ENCODE peak calls at places on chromosomes 13 and 19, in ten cellular contexts. E is left ventricle myocardium inferior, O is heart left ventricle, T is tibial nerve, N is fibroblast of lung, A is colonic mucosa, M is astrocyte of the spinal cord, H is hepatocyte, U is psoas muscle, L is lung. R is an unnamed sample.

GRCh38 chr13:51317262-51317661 is 22.2 kb upstream of the SERPINE3 start:
- DNase-seq in E (no peak), O (no peak), T (no peak), N (peak; percentile 10), A (no peak), M (peak; percentile 81), H (no peak), U (no peak), L (no peak), R (no peak)

GRCh38 chr19:54029930-54030490 is 33.7 kb downstream of the VSTM1 start:
- DNase-seq in E (peak; percentile 31), O (no peak), T (peak; percentile 22), N (peak; percentile 58), A (peak; percentile 62), M (peak; percentile 59), H (peak; percentile 80), U (peak; percentile 25), L (peak; percentile 38), R (peak; percentile 62)

GRCh38 chr19:10430505-10431253 is 10.3 kb downstream of the PDE4A start:
- DNase-seq in E (peak; percentile 72), O (peak; percentile 73), T (no peak), N (peak; percentile 43), A (peak; percentile 68), M (no peak), H (peak; percentile 74), U (peak; percentile 79), L (peak; percentile 60), R (no peak)

GRCh38 chr19:33805840-33806433 is 9.3 kb downstream of the KCTD15 start:
- DNase-seq in E (no peak), O (no peak), T (no peak), N (no peak), A (no peak), M (no peak), H (no peak), U (no peak), L (no peak), R (no peak)

GRCh38 chr19:15453091-15453498 is 3.3 kb upstream of the WIZ start:
- DNase-seq in E (no peak), O (no peak), T (no peak), N (no peak), A (no peak), M (no peak), H (peak; percentile 51), U (no peak), L (no peak), R (no peak)

GRCh38 chr19:54905411-54905810 is 537 bp upstream of the NCR1 start:
- DNase-seq in E (no peak), O (no peak), T (no peak), N (no peak), A (no peak), M (no peak), H (no peak), U (no peak), L (no peak), R (no peak)

GRCh38 chr19:29088761-29089160 is 124.2 kb downstream of the UQCRFS1 start:
- DNase-seq in E (no peak), O (no peak), T (no peak), N (no peak), A (no peak), M (no peak), H (no peak), U (no peak), L (no peak), R (no peak)

GRCh38 chr13:112782433-112783010 is 92.7 kb downstream of the ATP11A start:
- DNase-seq in E (no peak), O (no peak), T (no peak), N (no peak), A (no peak), M (peak; percentile 20), H (no peak), U (no peak), L (no peak), R (peak; percentile 58)

GRCh38 chr19:28466107-28467045 is 746.6 kb downstream of the UQCRFS1 start:
- DNase-seq in E (peak; percentile 53), O (peak; percentile 30), T (peak; percentile 26), N (peak; percentile 51), A (peak; percentile 81), M (peak; percentile 27), H (peak; percentile 78), U (peak; percentile 51), L (peak; percentile 58), R (no peak)

GRCh38 chr19:45001087-45001739 is at the start of gene RELB:
- DNase-seq in E (peak; percentile 97), O (peak; percentile 96), T (peak; percentile 94), N (peak; percentile 84), A (peak; percentile 98), M (peak; percentile 87), H (peak; percentile 97), U (peak; percentile 98), L (peak; percentile 93), R (peak; percentile 93)

GRCh38 chr13:36880961-36881360 is 39.1 kb downstream of the SMAD9 start:
- DNase-seq in E (no peak), O (no peak), T (no peak), N (no peak), A (no peak), M (no peak), H (no peak), U (no peak), L (no peak), R (no peak)

GRCh38 chr19:29546583-29547190 is 20.9 kb downstream of the VSTM2B start:
- DNase-seq in E (no peak), O (peak; percentile 16), T (no peak), N (no peak), A (no peak), M (no peak), H (peak; percentile 49), U (no peak), L (no peak), R (no peak)

GRCh38 chr13:98022210-98022609 is 68.7 kb downstream of the IPO5 start:
- DNase-seq in E (no peak), O (no peak), T (no peak), N (peak; percentile 80), A (no peak), M (peak; percentile 80), H (no peak), U (no peak), L (peak; percentile 44), R (no peak)

GRCh38 chr19:14494451-14494850 is 1.5 kb downstream of the GIPC1 start:
- DNase-seq in E (no peak), O (no peak), T (no peak), N (no peak), A (no peak), M (no peak), H (no peak), U (no peak), L (no peak), R (no peak)

GRCh38 chr13:29427937-29428309 is 167.6 kb downstream of the SLC7A1 start:
- DNase-seq in E (no peak), O (no peak), T (no peak), N (no peak), A (no peak), M (no peak), H (no peak), U (no peak), L (no peak), R (no peak)
- H3K4me3 ChIP-seq in E (peak overlapping the region; percentile 67), O (peak overlapping the region; percentile 71), T (peak overlapping the region; percentile 45), N (peak overlapping the region; percentile 34), A (no peak overlapping the region), M (peak overlapping the region; percentile 29), H (peak overlapping the region; percentile 4), U (peak overlapping the region; percentile 63), L (no peak overlapping the region), R (peak overlapping the region; percentile 52)

DNA sequence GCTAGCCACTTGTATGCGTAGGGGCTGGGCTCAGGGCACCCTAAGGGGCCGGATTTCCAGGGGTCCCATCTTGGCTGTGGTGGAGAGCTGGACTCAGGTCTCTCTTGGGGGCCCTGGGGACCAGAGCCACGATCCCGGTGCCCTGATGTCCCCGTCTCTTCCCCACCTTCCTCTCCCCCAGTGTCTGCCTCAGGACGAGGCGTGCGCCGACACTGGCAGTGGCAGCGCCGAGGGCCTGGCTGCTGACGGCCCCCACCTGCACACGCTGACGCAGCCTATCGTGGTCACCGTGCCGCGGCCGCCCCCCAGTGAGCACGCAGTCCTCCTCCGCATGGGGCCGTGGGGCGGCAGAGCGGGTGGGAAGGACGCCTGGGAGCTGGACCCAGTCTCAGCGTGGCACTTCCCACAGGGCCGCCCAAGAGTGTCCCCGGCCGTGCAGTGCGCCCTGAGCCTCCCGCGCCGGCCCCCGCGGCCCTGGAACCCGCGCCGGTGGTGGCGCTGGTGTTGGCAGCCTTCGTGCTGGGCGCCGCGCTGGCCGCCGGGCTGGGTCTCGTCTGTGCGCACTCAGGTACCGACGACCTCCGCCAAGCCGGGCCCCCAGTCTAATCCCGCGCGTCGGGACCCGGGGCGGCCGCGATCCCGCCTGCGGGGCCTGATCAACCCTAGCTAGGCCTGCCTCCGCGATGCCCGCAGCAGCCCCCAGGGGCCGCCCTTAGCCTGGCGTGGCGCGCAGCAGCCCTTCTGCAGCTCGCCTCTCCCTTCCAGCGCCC is 2.7 kb upstream of the SNAPC2 start:
- DNase-seq in E (no peak), O (no peak), T (no peak), N (peak; percentile 61), A (no peak), M (peak; percentile 40), H (peak; percentile 85), U (no peak), L (no peak), R (no peak)
- TF ChIP-seq CTCF in E (peak; percentile 61), O (peak; percentile 47), T (peak; percentile 33), N (peak; percentile 65), A (peak; percentile 32), M (peak; percentile 65), H (peak; percentile 61), U (peak; percentile 49), L (no peak), R (no peak)

GRCh38 chr19:48868196-48868886 is at the start of gene PLEKHA4:
- DNase-seq in E (peak; percentile 86), O (peak; percentile 90), T (peak; percentile 57), N (peak; percentile 50), A (peak; percentile 55), M (peak; percentile 38), H (peak; percentile 67), U (peak; percentile 88), L (peak; percentile 56), R (peak; percentile 77)
- H3K4me3 ChIP-seq in E (peak within 1 kb of the TSS; percentile 58), O (peak within 1 kb of the TSS; percentile 51), T (peak within 1 kb of the TSS; percentile 57), N (peak within 1 kb of the TSS; percentile 70), A (peak within 1 kb of the TSS; percentile 15), M (peak within 1 kb of the TSS; percentile 37), H (no peak within 1 kb of the TSS), U (peak within 1 kb of the TSS; percentile 54), L (peak within 1 kb of the TSS; percentile 20), R (peak within 1 kb of the TSS; percentile 40)

GRCh38 chr13:111505175-111505777 is 184.8 kb downstream of the TEX29 start:
- DNase-seq in E (no peak), O (no peak), T (no peak), N (no peak), A (no peak), M (no peak), H (no peak), U (no peak), L (no peak), R (no peak)
- TF ChIP-seq CTCF in E (peak; percentile 47), O (no peak), T (no peak), N (peak; percentile 9), A (no peak), M (no peak), H (peak; percentile 31), U (peak; percentile 11), L (no peak), R (no peak)